ENCODE peak calls at places on chromosomes 16 and 17, in nine cellular contexts. C, T, Z, U, G, E, M, F and I are unnamed samples.

GRCh38 chr17:19381741-19382444 is 3.6 kb downstream of the MAPK7 start:
- DNase-seq in G (no peak), F (no peak), Z (no peak), T (no peak), C (no peak), M (no peak), E (no peak), U (no peak), I (no peak)

GRCh38 chr17:77132411-77133086 is 8.2 kb upstream of the SEC14L1 start:
- DNase-seq in T (no peak), C (no peak), G (no peak), U (peak; percentile 23), E (no peak), Z (peak; percentile 42), F (no peak), M (no peak), I (no peak)

GRCh38 chr16:71919033-71919432 is 23.7 kb downstream of the IST1 start:
- DNase-seq in Z (no peak), G (no peak), T (no peak), E (no peak), C (no peak), F (no peak), M (no peak), U (no peak), I (no peak)

GRCh38 chr17:60141111-60142018 is 8.4 kb upstream of the CA4 start:
- DNase-seq in E (no peak), T (peak; percentile 44), Z (peak; percentile 41), M (no peak), F (no peak), G (no peak), C (peak; percentile 14), U (peak; percentile 54), I (no peak)

GRCh38 chr17:49694847-49695697 is 12.7 kb downstream of the SLC35B1 start:
- DNase-seq in M (no peak), T (peak; percentile 46), C (peak; percentile 35), F (peak; percentile 19), U (peak; percentile 28), Z (no peak), G (peak; percentile 25), E (peak; percentile 51), I (peak; percentile 11)

GRCh38 chr17:48351916-48352332 is 78.1 kb downstream of the SKAP1 start:
- DNase-seq in T (no peak), Z (peak; percentile 4), C (peak; percentile 33), F (no peak), M (no peak), G (no peak), U (peak; percentile 33), E (no peak), I (peak; percentile 9)

GRCh38 chr17:50268632-50269287 is 5.5 kb upstream of the TMEM92 start:
- DNase-seq in U (no peak), G (no peak), M (no peak), Z (no peak), E (no peak), F (no peak), C (no peak), T (no peak), I (no peak)

GRCh38 chr16:2152695-2153506 is 2.7 kb upstream of the TRAF7 start:
- DNase-seq in G (no peak), T (peak; percentile 45), C (peak; percentile 51), F (no peak), M (no peak), U (peak; percentile 43), Z (peak; percentile 38), E (no peak), I (no peak)

GRCh38 chr17:49588726-49589555 is 13.3 kb downstream of the NXPH3 start:
- DNase-seq in G (no peak), C (no peak), E (no peak), Z (no peak), F (no peak), U (peak; percentile 75), M (no peak), T (no peak), I (no peak)

GRCh38 chr17:34637548-34638525 is 58.5 kb downstream of the TMEM132E start:
- DNase-seq in Z (peak; percentile 6), T (peak; percentile 37), F (peak; percentile 73), E (peak; percentile 90), M (peak; percentile 25), C (peak; percentile 15), G (peak; percentile 62), U (peak; percentile 74), I (peak; percentile 68)

GRCh38 chr16:84062734-84063640 is 20.4 kb upstream of the SLC38A8 start:
- DNase-seq in M (peak; percentile 23), Z (peak; percentile 43), G (peak; percentile 49), F (peak; percentile 63), C (peak; percentile 34), U (peak; percentile 73), T (peak; percentile 76), E (peak; percentile 52), I (peak; percentile 51)

GRCh38 chr17:42132941-42133340 is 10.3 kb downstream of the HSPB9 start:
- DNase-seq in M (peak; percentile 63), E (no peak), U (peak; percentile 88), T (peak; percentile 41), C (no peak), F (peak; percentile 75), G (peak; percentile 37), Z (peak; percentile 37), I (no peak)

GRCh38 chr17:66925811-66926500 is 38.6 kb upstream of the CACNG4 start:
- DNase-seq in T (no peak), C (peak; percentile 9), F (no peak), G (no peak), E (no peak), Z (no peak), M (no peak), U (no peak), I (no peak)

GRCh38 chr17:52064791-52065211 is 93.7 kb downstream of the CA10 start:
- DNase-seq in T (no peak), Z (peak; percentile 80), E (no peak), F (no peak), C (no peak), M (no peak), G (no peak), U (peak; percentile 84), I (no peak)

GRCh38 chr17:67054011-67054591 is 9.7 kb downstream of the CACNG1 start:
- DNase-seq in U (no peak), T (no peak), M (no peak), G (no peak), C (no peak), Z (no peak), E (no peak), F (no peak), I (no peak)

GRCh38 chr17:50100921-50101345 is 5.8 kb downstream of the PDK2 start:
- DNase-seq in Z (no peak), C (no peak), G (no peak), M (no peak), F (no peak), E (no peak), U (no peak), T (peak; percentile 54), I (no peak)

GRCh38 chr17:50029185-50029584 is 26.7 kb upstream of the ITGA3 start:
- DNase-seq in G (no peak), U (no peak), C (no peak), M (no peak), T (no peak), Z (no peak), E (no peak), F (no peak), I (no peak)

GRCh38 chr17:78724544-78724943 is 57.5 kb downstream of the CYTH1 start:
- DNase-seq in U (no peak), E (no peak), C (peak; percentile 13), T (no peak), G (peak; percentile 58), F (peak; percentile 69), M (no peak), Z (no peak), I (no peak)

GRCh38 chr16:13110124-13110796 is 208.9 kb downstream of the SHISA9 start:
- DNase-seq in F (peak; percentile 6), M (no peak), Z (peak; percentile 87), G (peak; percentile 4), U (no peak), T (peak; percentile 88), E (no peak), C (no peak), I (no peak)

GRCh38 chr17:77501101-77501566 is 360.4 kb downstream of the SEC14L1 start:
- DNase-seq in Z (no peak), T (no peak), U (no peak), G (no peak), M (no peak), C (no peak), E (no peak), F (no peak), I (no peak)

GRCh38 chr16:4681471-4682083 is 11.8 kb upstream of the NUDT16L1 start:
- DNase-seq in C (no peak), Z (no peak), E (no peak), T (no peak), U (no peak), M (no peak), G (no peak), F (no peak), I (no peak)

GRCh38 chr17:39581071-39581831 is 26.5 kb downstream of the NEUROD2 start:
- DNase-seq in M (no peak), U (no peak), T (no peak), E (no peak), F (no peak), G (no peak), C (no peak), Z (no peak), I (no peak)

GRCh38 chr16:2969545-2970521 is 685 bp downstream of the PAQR4 start:
- DNase-seq in M (no peak), U (peak; percentile 81), C (peak; percentile 60), G (peak; percentile 65), F (peak; percentile 73), T (peak; percentile 88), Z (no peak), E (peak; percentile 46), I (peak; percentile 61)

GRCh38 chr16:29315916-29316517 is 90.5 kb downstream of the NPIPB11 start:
- DNase-seq in Z (no peak), C (peak; percentile 73), G (peak; percentile 3), F (no peak), U (no peak), T (no peak), E (no peak), M (no peak), I (peak; percentile 17)

GRCh38 chr17:68861602-68862001 is 93.6 kb downstream of the ABCA8 start:
- DNase-seq in F (no peak), T (no peak), C (peak; percentile 41), Z (no peak), U (no peak), G (no peak), E (peak; percentile 71), M (no peak), I (no peak)

GRCh38 chr17:8163978-8164814 is 1.4 kb upstream of the VAMP2 start:
- DNase-seq in G (peak; percentile 58), U (peak; percentile 59), C (peak; percentile 26), T (peak; percentile 48), E (peak; percentile 28), F (peak; percentile 39), M (no peak), Z (no peak), I (no peak)

GRCh38 chr16:77090062-77090461 is 100.9 kb upstream of the MON1B start:
- DNase-seq in T (no peak), C (no peak), U (no peak), E (no peak), M (no peak), F (no peak), Z (no peak), G (no peak), I (no peak)

GRCh38 chr17:50212121-50212843 is 10.9 kb upstream of the COL1A1 start:
- DNase-seq in G (no peak), T (no peak), U (peak; percentile 87), E (no peak), F (no peak), C (no peak), M (peak; percentile 94), Z (no peak), I (no peak)

GRCh38 chr17:61461967-61462733 is 9.9 kb downstream of the TBX4 start:
- DNase-seq in G (no peak), C (peak; percentile 61), Z (no peak), U (peak; percentile 12), F (no peak), M (no peak), E (peak; percentile 26), T (no peak), I (no peak)

GRCh38 chr17:76196675-76197074 is 43.6 kb downstream of the RNF157 start:
- DNase-seq in M (no peak), C (no peak), T (no peak), E (no peak), Z (no peak), G (no peak), F (no peak), U (no peak), I (no peak)